ENCODE peak calls at places on chromosome 15, in nine cellular contexts. N is cardiac fibroblast, U is BJ, D is HEK293T, F is NCI-H2107, R is pancreas, X is uterus, Y is mesenchymal stem cell, O is endothelial cell. W is an unnamed sample.
A peak's percentile ranks its signal among the peaks of the same experiment; 100 is the strongest.

GRCh38 chr15:89018235-89018634 is 70.0 kb upstream of the ABHD2 start:
- DNase-seq in R (no peak), F (no peak), D (no peak), U (no peak), N (peak; percentile 60), O (no peak), Y (no peak), X (peak; percentile 83), W (peak; percentile 90)

GRCh38 chr15:86797135-86797534 is 717.5 kb downstream of the AGBL1 start:
- DNase-seq in U (no peak), X (no peak), D (no peak), O (no peak), Y (no peak), N (no peak), R (no peak), F (no peak), W (no peak)

GRCh38 chr15:57387644-57388076 is 11.4 kb downstream of the CGNL1 start:
- DNase-seq in Y (no peak), F (peak; percentile 13), X (no peak), N (no peak), U (no peak), O (no peak), R (no peak), D (no peak), W (no peak)

GRCh38 chr15:74171965-74172541 is 1.5 kb upstream of the ISLR start:
- DNase-seq in D (no peak), X (no peak), N (no peak), F (no peak), R (no peak), Y (no peak), O (no peak), U (no peak), W (no peak)

GRCh38 chr15:79243723-79244122 is 38.8 kb upstream of the ANKRD34C start:
- DNase-seq in Y (peak; percentile 7), F (no peak), D (no peak), N (peak; percentile 1), O (no peak), R (no peak), U (no peak), X (no peak), W (no peak)

GRCh38 chr15:75729304-75730069 is 16.8 kb upstream of the CSPG4 start:
- DNase-seq in X (no peak), R (no peak), F (no peak), O (no peak), Y (no peak), N (no peak), U (no peak), D (no peak), W (peak; percentile 27)

GRCh38 chr15:31341036-31341435 is 14.4 kb downstream of the KLF13 start:
- DNase-seq in D (no peak), Y (no peak), R (no peak), F (no peak), N (no peak), O (no peak), X (no peak), U (no peak), W (no peak)

GRCh38 chr15:82918607-82919230 is 33.8 kb downstream of the HOMER2 start:
- DNase-seq in R (no peak), F (no peak), Y (no peak), X (no peak), U (no peak), O (no peak), N (no peak), D (no peak), W (no peak)

GRCh38 chr15:100220058-100220728 is 121.6 kb downstream of the ADAMTS17 start:
- DNase-seq in R (no peak), U (no peak), D (no peak), F (no peak), N (no peak), Y (no peak), X (no peak), O (no peak), W (no peak)

GRCh38 chr15:29734917-29735572 is 87.2 kb downstream of the TJP1 start:
- DNase-seq in U (no peak), F (no peak), O (no peak), X (no peak), Y (no peak), R (no peak), D (no peak), N (peak; percentile 66), W (no peak)

GRCh38 chr15:70763950-70764730 is 782 bp upstream of the UACA start:
- DNase-seq in U (no peak), O (no peak), N (no peak), X (no peak), F (no peak), D (no peak), R (peak; percentile 15), Y (no peak), W (no peak)

GRCh38 chr15:40282870-40283614 is at the start of gene ANKRD63:
- DNase-seq in F (no peak), O (no peak), N (no peak), X (no peak), R (no peak), D (peak; percentile 49), U (no peak), Y (no peak), W (peak; percentile 59)

GRCh38 chr15:25933456-25934158 is 70.5 kb upstream of the ATP10A start:
- DNase-seq in O (peak; percentile 58), D (peak; percentile 34), N (peak; percentile 83), Y (peak; percentile 6), U (peak; percentile 38), X (peak; percentile 56), F (no peak), R (peak; percentile 31), W (peak; percentile 91)

GRCh38 chr15:85024003-85024402 is 42.3 kb downstream of the PDE8A start:
- DNase-seq in Y (no peak), U (no peak), X (no peak), F (no peak), O (no peak), N (no peak), R (no peak), D (no peak), W (no peak)

GRCh38 chr15:42363487-42363886 is 4.2 kb downstream of the CAPN3 start:
- DNase-seq in O (no peak), Y (no peak), N (no peak), X (no peak), D (no peak), R (no peak), U (no peak), F (no peak), W (no peak)

GRCh38 chr15:38531509-38531908 is 33.1 kb downstream of the RASGRP1 start:
- DNase-seq in N (peak; percentile 53), R (no peak), F (no peak), O (no peak), D (no peak), U (no peak), Y (peak; percentile 32), X (no peak), W (no peak)

GRCh38 chr15:92839696-92840095 is 60.4 kb upstream of the CHD2 start:
- DNase-seq in Y (no peak), D (no peak), F (peak; percentile 67), X (no peak), O (no peak), N (no peak), U (no peak), R (no peak), W (no peak)

GRCh38 chr15:70380484-70380883 is 282.8 kb upstream of the TLE3 start:
- DNase-seq in N (no peak), D (no peak), O (no peak), X (no peak), U (no peak), F (no peak), R (no peak), Y (no peak), W (no peak)

GRCh38 chr15:37095197-37095992 is 5.0 kb downstream of the MEIS2 start:
- DNase-seq in N (peak; percentile 60), U (no peak), R (no peak), X (peak; percentile 39), F (no peak), D (no peak), Y (peak; percentile 56), O (peak; percentile 55), W (peak; percentile 72)

GRCh38 chr15:70562906-70563305 is 200.5 kb downstream of the UACA start:
- DNase-seq in N (no peak), U (no peak), F (no peak), R (no peak), D (no peak), O (no peak), Y (no peak), X (no peak), W (no peak)

GRCh38 chr15:86183765-86184491 is 104.3 kb downstream of the AGBL1 start:
- DNase-seq in R (no peak), O (no peak), Y (no peak), D (no peak), N (no peak), X (no peak), U (no peak), F (no peak), W (no peak)

GRCh38 chr15:100763764-100764750 is 115.6 kb upstream of the ALDH1A3 start:
- DNase-seq in N (peak; percentile 44), R (no peak), F (no peak), O (no peak), X (no peak), D (no peak), Y (no peak), U (no peak), W (no peak)

W was measured in aorta.